ENCODE peak calls at places on chromosomes 12 and 14, in ten cellular contexts. H is hepatocyte, S is prostate gland, E is GM23338, O is right lobe of liver, V is lung, P is left ventricle myocardium inferior, K is spleen, W is OCI-LY7, R is heart left ventricle. Z is an unnamed sample. For H3K36me3, the result is how much of the 10 kb centered on the place peaks cover.

GRCh38 chr12:42887657-42888056 is 298.1 kb upstream of the PRICKLE1 start:
- DNase-seq in W (no peak), H (no peak), K (no peak), E (no peak), P (no peak), S (no peak), R (no peak), V (no peak), O (no peak), Z (no peak)

GRCh38 chr14:64764641-64765520 is 60.7 kb downstream of the PLEKHG3 start:
- DNase-seq in H (peak), O (peak), W (peak), R (peak), E (peak), K (peak), V (peak), P (peak), S (peak), Z (peak)

GRCh38 chr12:98059659-98060343 is 455.6 kb upstream of the TMPO start:
- DNase-seq in W (no peak), K (no peak), O (no peak), R (no peak), P (no peak), H (no peak), V (no peak), S (no peak), E (no peak), Z (no peak)

GRCh38 chr14:104682107-104682593 is 7.3 kb upstream of the INF2 start:
- DNase-seq in K (no peak), P (peak), E (peak), V (no peak), S (no peak), R (no peak), W (no peak), H (no peak), O (no peak), Z (no peak)

GRCh38 chr12:98653866-98654493 is 8.9 kb downstream of the APAF1 start:
- DNase-seq in O (no peak), H (peak), K (no peak), V (no peak), W (peak), E (peak), P (no peak), R (no peak), S (no peak), Z (no peak)

GRCh38 chr12:70830221-70831061 is 90.1 kb downstream of the PTPRR start:
- DNase-seq in E (no peak), P (no peak), V (no peak), R (no peak), K (no peak), W (no peak), O (no peak), H (no peak), S (no peak), Z (no peak)

GRCh38 chr14:81829447-81829846 is 295.8 kb upstream of the SEL1L start:
- DNase-seq in E (no peak), O (no peak), W (no peak), R (no peak), S (no peak), V (no peak), P (no peak), H (no peak), K (peak), Z (no peak)

GRCh38 chr14:104334812-104335161 is 196.4 kb downstream of the KIF26A start:
- DNase-seq in E (no peak), S (no peak), H (peak), W (no peak), P (no peak), V (no peak), O (no peak), K (no peak), R (no peak), Z (no peak)

GRCh38 chr14:85301506-85301905 is 228.4 kb upstream of the FLRT2 start:
- DNase-seq in S (no peak), W (no peak), H (no peak), E (no peak), V (no peak), P (no peak), K (no peak), R (no peak), O (no peak), Z (no peak)

GRCh38 chr12:106724116-106724515 is 50.4 kb upstream of the RIC8B start:
- DNase-seq in H (no peak), S (no peak), K (no peak), P (no peak), R (no peak), O (no peak), W (no peak), E (no peak), V (no peak), Z (no peak)

GRCh38 chr12:108804361-108804949 is 52.9 kb downstream of the SSH1 start:
- DNase-seq in V (no peak), O (peak), K (peak), S (no peak), H (peak), E (no peak), P (peak), W (no peak), R (peak), Z (peak)

GRCh38 chr12:119157528-119157927 is 21.2 kb upstream of the HSPB8 start:
- DNase-seq in K (peak), W (no peak), H (no peak), S (no peak), O (no peak), P (peak), E (no peak), V (no peak), R (peak), Z (no peak)

GRCh38 chr12:39852346-39852745 is 232.7 kb upstream of the ABCD2 start:
- DNase-seq in W (no peak), V (no peak), S (no peak), H (no peak), K (no peak), P (no peak), E (no peak), O (no peak), R (no peak), Z (no peak)

GRCh38 chr12:114443607-114444421 is 37.9 kb upstream of the TBX5 start:
- DNase-seq in W (no peak), K (no peak), E (peak), S (no peak), V (no peak), R (peak), P (peak), H (no peak), O (no peak), Z (no peak)

GRCh38 chr12:20011200-20011599 is 357.1 kb upstream of the PDE3A start:
- DNase-seq in R (no peak), W (no peak), O (no peak), P (no peak), H (no peak), V (peak), E (no peak), S (peak), K (no peak), Z (no peak)

GRCh38 chr14:100710391-100711116 is 16.1 kb upstream of the DLK1 start:
- DNase-seq in O (no peak), E (no peak), R (no peak), W (no peak), S (no peak), K (no peak), P (no peak), H (no peak), V (no peak), Z (no peak)

GRCh38 chr14:100706860-100707259 is 19.8 kb upstream of the DLK1 start:
- DNase-seq in K (no peak), V (no peak), W (no peak), O (no peak), H (no peak), E (no peak), R (no peak), S (no peak), P (no peak), Z (no peak)

GRCh38 chr14:100709956-100710284 is 16.8 kb upstream of the DLK1 start:
- DNase-seq in H (no peak), W (no peak), E (no peak), P (no peak), S (no peak), V (no peak), O (no peak), R (no peak), K (no peak), Z (no peak)

GRCh38 chr14:100709252-100709955 is 17.3 kb upstream of the DLK1 start:
- DNase-seq in H (peak), K (no peak), R (no peak), P (peak), O (no peak), S (no peak), W (no peak), E (peak), V (no peak), Z (no peak)

GRCh38 chr14:100708349-100709217 is 18.1 kb upstream of the DLK1 start:
- DNase-seq in H (peak), O (no peak), E (peak), S (no peak), V (peak), W (no peak), R (peak), K (no peak), P (peak), Z (no peak)
- TF ChIP-seq CTCF in H (peak), O (no peak), E (peak), S (no peak), V (no peak), W (peak), R (no peak), K (no peak), P (no peak), Z (no peak)

GRCh38 chr12:13144266-13144828 is 40.9 kb upstream of the GSG1 start:
- DNase-seq in W (no peak), H (no peak), P (no peak), K (no peak), E (no peak), S (no peak), O (no peak), V (no peak), R (no peak), Z (no peak)
- H3K27ac ChIP-seq in W (no peak), H (no peak), P (no peak), K (no peak), E (no peak), S (no peak), O (no peak), V (no peak), R (no peak), Z (no peak)

GRCh38 chr12:50006266-50006665 is 19.0 kb downstream of the RACGAP1 start:
- DNase-seq in P (no peak), R (no peak), E (no peak), O (no peak), K (no peak), H (no peak), S (no peak), W (peak), V (no peak), Z (no peak)
- H3K36me3 ChIP-seq in P (under half), R (under half), E (under half), O (under half), K (under half), H (under half), S (under half), W (half or more), V (under half), Z (under half)

GRCh38 chr14:99537399-99537798 is 56.2 kb downstream of the CCNK start:
- DNase-seq in H (peak), K (no peak), V (no peak), S (no peak), W (no peak), P (peak), E (peak), R (peak), O (no peak), Z (peak)

GRCh38 chr14:99539503-99539902 is 58.3 kb downstream of the CCNK start:
- DNase-seq in W (no peak), P (no peak), O (no peak), H (no peak), R (no peak), K (no peak), V (no peak), S (no peak), E (no peak), Z (no peak)

GRCh38 chr14:99535908-99536778 is 54.9 kb downstream of the CCNK start:
- DNase-seq in V (no peak), R (no peak), S (no peak), P (no peak), O (no peak), K (no peak), E (no peak), H (no peak), W (no peak), Z (no peak)

GRCh38 chr14:99538733-99539132 is 57.5 kb downstream of the CCNK start:
- DNase-seq in W (no peak), K (no peak), H (no peak), S (no peak), R (no peak), O (no peak), V (no peak), E (no peak), P (no peak), Z (no peak)

DNA sequence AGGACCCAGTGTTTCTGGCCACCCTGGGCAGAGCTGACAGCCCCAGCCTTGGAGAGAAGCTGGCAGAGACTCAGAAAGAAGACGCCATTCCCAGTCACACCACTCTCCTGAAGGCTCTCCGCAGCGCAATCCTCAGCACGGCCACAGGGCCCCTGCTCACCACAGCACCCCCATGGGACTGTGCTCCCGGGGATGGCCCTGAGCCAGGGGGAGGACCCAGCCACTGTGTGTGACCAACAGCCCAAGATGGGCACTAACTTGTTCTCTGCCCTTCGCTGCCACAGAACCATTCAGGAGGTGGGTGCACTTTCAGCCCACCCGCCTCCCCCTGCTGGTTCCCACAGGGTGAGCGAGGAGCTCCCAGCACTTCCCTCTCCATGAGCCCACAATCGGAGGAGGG is 57.1 kb downstream of the CCNK start:
- DNase-seq in K (no peak), P (no peak), H (no peak), W (no peak), S (no peak), E (no peak), V (no peak), O (no peak), R (no peak), Z (peak)
- TF ChIP-seq CTCF in K (no peak), P (peak), H (no peak), W (no peak), S (no peak), E (peak), V (no peak), O (no peak), R (peak), Z (peak)

GRCh38 chr14:68191567-68192321 is 372.2 kb downstream of the RAD51B start:
- DNase-seq in S (peak), P (no peak), R (no peak), O (no peak), H (peak), V (peak), W (no peak), E (peak), K (no peak), Z (no peak)
- H3K27ac ChIP-seq in S (peak), P (no peak), R (no peak), O (peak), H (peak), V (no peak), W (no peak), E (no peak), K (no peak), Z (no peak)

DNA sequence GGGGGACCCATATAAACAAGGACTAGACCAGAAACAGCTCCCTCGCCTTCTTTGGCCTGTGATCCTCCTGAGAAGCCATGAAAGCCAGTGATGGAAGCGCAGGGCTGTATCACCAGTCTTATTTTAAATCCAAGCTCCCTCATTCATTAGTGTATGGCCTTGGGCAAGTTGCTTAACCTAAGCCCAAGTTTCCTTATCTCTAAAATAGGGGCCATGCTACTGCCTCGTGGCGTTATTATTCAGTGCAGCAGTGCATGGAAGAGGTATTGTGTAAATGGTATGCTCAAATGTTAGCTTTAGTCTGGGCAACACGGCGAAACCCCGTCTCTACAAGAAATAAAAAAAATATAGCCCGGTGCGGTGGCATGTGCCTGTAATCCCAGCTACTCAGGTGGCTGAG is 9.9 kb downstream of the ESPL1 start:
- DNase-seq in O (no peak), W (no peak), S (no peak), P (no peak), E (no peak), K (no peak), R (no peak), V (no peak), H (no peak), Z (no peak)
- H3K36me3 ChIP-seq in O (under half), W (half or more), S (under half), P (under half), E (half or more), K (under half), R (under half), V (under half), H (under half), Z (under half)

Z was measured in brain microvascular endothelial cell.